ENCODE peak calls at places on chromosomes 6 and 20, in four cellular contexts. One of them, this sample, is unnamed.

GRCh38 chr20:2023151-2023550 is 29.3 kb upstream of the PDYN start:
- DNase-seq in right atrium auricular region: no peak
- DNase-seq in endodermal cell: no peak
- DNase-seq in lung: no peak
- DNase-seq in this sample: no peak

GRCh38 chr20:51889466-51889865 is 87.1 kb upstream of the SALL4 start:
- DNase-seq in right atrium auricular region: no peak
- DNase-seq in endodermal cell: peak; percentile 75
- DNase-seq in lung: no peak
- DNase-seq in this sample: no peak

GRCh38 chr20:17622851-17623508 is 53.1 kb downstream of the DSTN start:
- DNase-seq in right atrium auricular region: no peak
- DNase-seq in endodermal cell: no peak
- DNase-seq in lung: no peak
- DNase-seq in this sample: no peak

GRCh38 chr6:73263570-73263909 is 544 bp upstream of the KHDC1 start:
- DNase-seq in right atrium auricular region: no peak
- DNase-seq in endodermal cell: no peak
- DNase-seq in lung: no peak
- DNase-seq in this sample: no peak

GRCh38 chr6:120913519-120913918 is 420.8 kb downstream of the TBC1D32 start:
- DNase-seq in right atrium auricular region: no peak
- DNase-seq in endodermal cell: no peak
- DNase-seq in lung: no peak
- DNase-seq in this sample: no peak

GRCh38 chr6:82118150-82118562 is 129.4 kb downstream of the IBTK start:
- DNase-seq in right atrium auricular region: no peak
- DNase-seq in endodermal cell: no peak
- DNase-seq in lung: no peak
- DNase-seq in this sample: no peak

GRCh38 chr20:47438464-47439381 is 63.0 kb upstream of the NCOA3 start:
- DNase-seq in right atrium auricular region: no peak
- DNase-seq in endodermal cell: no peak
- DNase-seq in lung: peak; percentile 52
- DNase-seq in this sample: no peak

GRCh38 chr20:4601630-4602296 is 119.9 kb upstream of the PRND start:
- DNase-seq in right atrium auricular region: no peak
- DNase-seq in endodermal cell: no peak
- DNase-seq in lung: no peak
- DNase-seq in this sample: no peak

GRCh38 chr20:5001174-5002076 is at the start of gene SLC23A2:
- DNase-seq in right atrium auricular region: no peak
- DNase-seq in endodermal cell: peak; percentile 79
- DNase-seq in lung: peak; percentile 30
- DNase-seq in this sample: peak; percentile 61

GRCh38 chr6:25404693-25405169 is 125.6 kb downstream of the CARMIL1 start:
- DNase-seq in right atrium auricular region: no peak
- DNase-seq in endodermal cell: no peak
- DNase-seq in lung: no peak
- DNase-seq in this sample: peak; percentile 33

GRCh38 chr6:44176935-44177509 is 18.4 kb downstream of the CAPN11 start:
- DNase-seq in right atrium auricular region: no peak
- DNase-seq in endodermal cell: no peak
- DNase-seq in lung: no peak
- DNase-seq in this sample: no peak

GRCh38 chr6:81450180-81450579 is 302.3 kb downstream of the TENT5A start:
- DNase-seq in right atrium auricular region: no peak
- DNase-seq in endodermal cell: no peak
- DNase-seq in lung: no peak
- DNase-seq in this sample: no peak

GRCh38 chr20:14189794-14190402 is 147.5 kb downstream of the FLRT3 start:
- DNase-seq in right atrium auricular region: no peak
- DNase-seq in endodermal cell: no peak
- DNase-seq in lung: no peak
- DNase-seq in this sample: no peak

GRCh38 chr6:141744194-141744925 is 388.4 kb upstream of the GJE1 start:
- DNase-seq in right atrium auricular region: no peak
- DNase-seq in endodermal cell: no peak
- DNase-seq in lung: no peak
- DNase-seq in this sample: no peak

GRCh38 chr6:119442776-119443184 is 93.2 kb upstream of the MAN1A1 start:
- DNase-seq in right atrium auricular region: no peak
- DNase-seq in endodermal cell: no peak
- DNase-seq in lung: no peak
- DNase-seq in this sample: no peak

GRCh38 chr20:20375862-20376261 is 8.0 kb downstream of the INSM1 start:
- DNase-seq in right atrium auricular region: no peak
- DNase-seq in endodermal cell: no peak
- DNase-seq in lung: no peak
- DNase-seq in this sample: no peak

GRCh38 chr20:37914672-37915433 is 11.9 kb downstream of the VSTM2L start:
- DNase-seq in right atrium auricular region: no peak
- DNase-seq in endodermal cell: peak; percentile 92
- DNase-seq in lung: no peak
- DNase-seq in this sample: no peak

DNA sequence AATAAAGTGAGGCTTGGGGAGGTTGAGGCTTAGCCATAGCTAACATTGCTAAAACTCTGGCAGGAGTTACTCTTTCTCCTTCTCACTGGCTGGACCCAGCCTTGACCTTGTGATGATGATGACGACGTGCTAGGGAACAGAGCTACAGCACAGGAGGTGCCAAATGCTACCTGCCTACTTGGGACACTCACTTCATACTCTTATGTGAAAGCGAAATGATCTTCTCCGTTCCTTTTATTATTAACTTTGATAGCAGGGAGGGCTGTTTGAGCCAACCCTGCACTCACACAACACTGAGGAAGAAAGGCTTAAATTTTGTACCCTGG is 1.2 kb upstream of the ELMO2 start:
- DNase-seq in right atrium auricular region: no peak
- DNase-seq in endodermal cell: no peak
- DNase-seq in lung: no peak
- DNase-seq in this sample: no peak
- H3K4me1 ChIP-seq in right atrium auricular region: peaks cover 47% of the 10 kb centered on the region
- H3K4me1 ChIP-seq in endodermal cell: peaks cover 6% of the 10 kb centered on the region
- H3K4me1 ChIP-seq in lung: peaks cover 11% of the 10 kb centered on the region
- H3K4me1 ChIP-seq in this sample: peaks cover 37% of the 10 kb centered on the region

GRCh38 chr6:1593286-1593957 is 16.3 kb upstream of the FOXC1 start:
- DNase-seq in right atrium auricular region: no peak
- DNase-seq in endodermal cell: peak; percentile 45
- DNase-seq in lung: no peak
- DNase-seq in this sample: no peak
- H3K4me1 ChIP-seq in right atrium auricular region: peaks cover 8% of the 10 kb centered on the region
- H3K4me1 ChIP-seq in endodermal cell: peaks cover 8% of the 10 kb centered on the region
- H3K4me1 ChIP-seq in lung: peaks cover 2% of the 10 kb centered on the region
- H3K4me1 ChIP-seq in this sample: peaks cover 9% of the 10 kb centered on the region

GRCh38 chr6:99189823-99190721 is 159.4 kb downstream of the FAXC start:
- DNase-seq in right atrium auricular region: no peak
- DNase-seq in endodermal cell: no peak
- DNase-seq in lung: no peak
- DNase-seq in this sample: no peak
- H3K4me1 ChIP-seq in right atrium auricular region: peaks cover 9% of the 10 kb centered on the region
- H3K4me1 ChIP-seq in endodermal cell: no peaks in the 10 kb centered on the region
- H3K4me1 ChIP-seq in lung: peaks cover 1% of the 10 kb centered on the region
- H3K4me1 ChIP-seq in this sample: peaks cover 25% of the 10 kb centered on the region

DNA sequence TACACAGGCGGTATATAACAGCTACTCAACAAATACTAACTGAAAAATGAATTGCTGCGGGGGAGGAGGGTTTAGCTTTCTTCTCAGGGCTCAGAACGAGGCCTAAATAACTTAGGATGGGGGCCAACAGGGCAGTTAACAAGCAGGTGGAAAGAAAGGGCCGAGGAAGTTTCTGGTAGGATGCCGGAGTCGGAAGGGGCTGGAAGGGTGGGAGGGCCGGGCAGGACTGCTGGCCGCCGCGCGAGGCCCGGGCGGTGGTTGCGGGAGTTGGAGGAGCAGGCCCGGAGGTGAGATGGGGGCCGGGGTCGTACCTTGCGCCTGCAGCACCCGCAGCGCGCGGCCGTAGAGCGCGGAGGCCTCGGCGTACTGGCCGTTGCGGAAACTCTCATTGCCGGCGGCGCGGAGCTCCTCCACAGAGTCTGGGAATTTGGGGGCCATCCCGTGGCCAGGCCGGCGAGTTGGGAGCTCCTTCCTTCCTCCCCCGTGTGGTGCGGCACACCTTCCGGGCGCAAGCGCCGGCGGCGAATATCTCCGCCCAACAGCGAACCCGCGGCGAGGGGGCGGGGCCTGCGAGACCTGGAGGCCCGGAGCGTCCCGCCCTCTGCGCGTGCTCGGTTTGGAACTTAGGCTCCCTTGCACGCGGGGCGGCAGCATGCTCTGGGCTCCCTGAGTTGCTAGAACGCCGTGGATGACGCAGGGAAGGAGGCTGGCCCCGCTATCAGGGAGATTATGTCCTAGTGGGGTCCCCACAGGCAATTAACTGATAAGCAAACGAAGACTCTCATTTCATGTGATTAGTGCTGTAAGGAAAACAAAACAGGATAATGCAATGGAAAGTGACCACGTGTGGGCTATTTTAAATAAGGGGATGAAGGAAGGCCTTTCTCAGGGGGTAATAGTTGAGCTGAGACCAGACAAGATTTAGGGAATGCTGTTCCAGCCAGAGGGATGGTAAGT is at the start of gene TOMM34:
- DNase-seq in right atrium auricular region: peak; percentile 94
- DNase-seq in endodermal cell: peak; percentile 98
- DNase-seq in lung: peak; percentile 94
- DNase-seq in this sample: peak; percentile 98
- H3K4me1 ChIP-seq in right atrium auricular region: peaks cover 20% of the 10 kb centered on the region
- H3K4me1 ChIP-seq in endodermal cell: peaks cover 4% of the 10 kb centered on the region
- H3K4me1 ChIP-seq in lung: peaks cover 2% of the 10 kb centered on the region
- H3K4me1 ChIP-seq in this sample: peaks cover 21% of the 10 kb centered on the region

GRCh38 chr20:44154521-44155001 is 32.4 kb downstream of the JPH2 start:
- DNase-seq in right atrium auricular region: no peak
- DNase-seq in endodermal cell: peak; percentile 71
- DNase-seq in lung: no peak
- DNase-seq in this sample: no peak
- H3K4me1 ChIP-seq in right atrium auricular region: peaks cover 53% of the 10 kb centered on the region
- H3K4me1 ChIP-seq in endodermal cell: no peaks in the 10 kb centered on the region
- H3K4me1 ChIP-seq in lung: peaks cover 1% of the 10 kb centered on the region
- H3K4me1 ChIP-seq in this sample: peaks cover 41% of the 10 kb centered on the region

GRCh38 chr20:36471885-36472642 is 69.3 kb upstream of the MYL9 start:
- DNase-seq in right atrium auricular region: no peak
- DNase-seq in endodermal cell: no peak
- DNase-seq in lung: no peak
- DNase-seq in this sample: no peak
- H3K4me1 ChIP-seq in right atrium auricular region: peaks cover 82% of the 10 kb centered on the region
- H3K4me1 ChIP-seq in endodermal cell: peaks cover 18% of the 10 kb centered on the region
- H3K4me1 ChIP-seq in lung: peaks cover 52% of the 10 kb centered on the region
- H3K4me1 ChIP-seq in this sample: peaks cover 83% of the 10 kb centered on the region

GRCh38 chr20:50356522-50356880 is 153.7 kb upstream of the PTPN1 start:
- DNase-seq in right atrium auricular region: no peak
- DNase-seq in endodermal cell: no peak
- DNase-seq in lung: no peak
- DNase-seq in this sample: no peak
- H3K4me1 ChIP-seq in right atrium auricular region: no peaks in the 10 kb centered on the region
- H3K4me1 ChIP-seq in endodermal cell: no peaks in the 10 kb centered on the region
- H3K4me1 ChIP-seq in lung: peaks cover 15% of the 10 kb centered on the region
- H3K4me1 ChIP-seq in this sample: no peaks in the 10 kb centered on the region

GRCh38 chr6:14149053-14149746 is 31.6 kb downstream of the CD83 start:
- DNase-seq in right atrium auricular region: no peak
- DNase-seq in endodermal cell: no peak
- DNase-seq in lung: no peak
- DNase-seq in this sample: no peak

GRCh38 chr6:14147891-14148290 is 30.3 kb downstream of the CD83 start:
- DNase-seq in right atrium auricular region: no peak
- DNase-seq in endodermal cell: no peak
- DNase-seq in lung: no peak
- DNase-seq in this sample: no peak

GRCh38 chr6:14148471-14148870 is 30.9 kb downstream of the CD83 start:
- DNase-seq in right atrium auricular region: no peak
- DNase-seq in endodermal cell: no peak
- DNase-seq in lung: no peak
- DNase-seq in this sample: no peak

GRCh38 chr6:14151773-14152172 is 34.2 kb downstream of the CD83 start:
- DNase-seq in right atrium auricular region: no peak
- DNase-seq in endodermal cell: no peak
- DNase-seq in lung: no peak
- DNase-seq in this sample: no peak

DNA sequence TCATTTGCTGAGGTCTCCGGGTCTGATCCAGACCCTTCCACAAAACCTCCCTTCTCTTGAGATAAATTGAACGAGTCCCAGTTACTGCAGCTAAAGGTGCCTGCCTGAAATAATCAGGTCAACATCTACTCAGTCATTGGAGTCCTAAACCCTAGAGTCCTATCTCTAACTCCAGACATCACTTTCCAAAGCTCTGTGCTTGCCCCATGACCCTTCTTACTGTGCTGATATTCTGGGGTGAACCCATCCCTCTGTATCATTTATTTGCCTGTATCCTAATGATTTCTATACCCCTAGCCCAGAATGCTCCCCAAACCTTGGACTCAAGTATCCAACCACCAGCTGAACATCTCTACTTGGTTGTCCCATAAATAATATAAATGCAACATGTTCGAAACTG is 35.7 kb downstream of the CD83 start:
- DNase-seq in right atrium auricular region: no peak
- DNase-seq in endodermal cell: no peak
- DNase-seq in lung: no peak
- DNase-seq in this sample: no peak
- H3K4me1 ChIP-seq in right atrium auricular region: no peaks in the 10 kb centered on the region
- H3K4me1 ChIP-seq in endodermal cell: no peaks in the 10 kb centered on the region
- H3K4me1 ChIP-seq in lung: no peaks in the 10 kb centered on the region
- H3K4me1 ChIP-seq in this sample: no peaks in the 10 kb centered on the region

GRCh38 chr6:139883776-139884175 is 509.3 kb upstream of the CITED2 start:
- DNase-seq in right atrium auricular region: no peak
- DNase-seq in endodermal cell: no peak
- DNase-seq in lung: no peak
- DNase-seq in this sample: no peak

GRCh38 chr6:139886396-139886795 is 511.9 kb upstream of the CITED2 start:
- DNase-seq in right atrium auricular region: no peak
- DNase-seq in endodermal cell: no peak
- DNase-seq in lung: no peak
- DNase-seq in this sample: no peak

GRCh38 chr6:139891471-139891870 is 517.0 kb upstream of the CITED2 start:
- DNase-seq in right atrium auricular region: no peak
- DNase-seq in endodermal cell: no peak
- DNase-seq in lung: no peak
- DNase-seq in this sample: no peak

GRCh38 chr6:139887275-139887674 is 512.8 kb upstream of the CITED2 start:
- DNase-seq in right atrium auricular region: no peak
- DNase-seq in endodermal cell: no peak
- DNase-seq in lung: no peak
- DNase-seq in this sample: no peak

GRCh38 chr6:139888691-139889122 is 514.3 kb upstream of the CITED2 start:
- DNase-seq in right atrium auricular region: no peak
- DNase-seq in endodermal cell: peak; percentile 87
- DNase-seq in lung: no peak
- DNase-seq in this sample: no peak
- H3K4me1 ChIP-seq in right atrium auricular region: no peaks in the 10 kb centered on the region
- H3K4me1 ChIP-seq in endodermal cell: peaks cover 21% of the 10 kb centered on the region
- H3K4me1 ChIP-seq in lung: no peaks in the 10 kb centered on the region
- H3K4me1 ChIP-seq in this sample: no peaks in the 10 kb centered on the region

This sample was measured in stomach.